ENCODE peak calls at places on chromosomes 1 and 21, in seven cellular contexts. One of them, this sample, is unnamed.

GRCh38 chr1:202291961-202292712 is 49.6 kb downstream of the UBE2T start:
- DNase-seq in T-helper 9 cell: no peak
- DNase-seq in stimulated activated CD8-positive, alpha-beta memory T cell treated with anti-CD3 and anti-CD28 coated beads, Interleukin-2, amount 100 ng/mL, for 1 hour: no peak
- DNase-seq in heart left ventricle: peak; percentile 71
- DNase-seq in A549: peak; percentile 68
- DNase-seq in M059J: peak; percentile 93
- DNase-seq in adrenal gland: peak; percentile 73
- DNase-seq in this sample: peak; percentile 95

GRCh38 chr21:42887321-42887720 is 5.8 kb upstream of the NDUFV3 start:
- DNase-seq in T-helper 9 cell: no peak
- DNase-seq in stimulated activated CD8-positive, alpha-beta memory T cell treated with anti-CD3 and anti-CD28 coated beads, Interleukin-2, amount 100 ng/mL, for 1 hour: no peak
- DNase-seq in heart left ventricle: no peak
- DNase-seq in A549: no peak
- DNase-seq in M059J: no peak
- DNase-seq in adrenal gland: no peak
- DNase-seq in this sample: no peak

GRCh38 chr1:203288351-203288894 is 16.9 kb upstream of the BTG2 start:
- DNase-seq in T-helper 9 cell: no peak
- DNase-seq in stimulated activated CD8-positive, alpha-beta memory T cell treated with anti-CD3 and anti-CD28 coated beads, Interleukin-2, amount 100 ng/mL, for 1 hour: no peak
- DNase-seq in heart left ventricle: no peak
- DNase-seq in A549: no peak
- DNase-seq in M059J: no peak
- DNase-seq in adrenal gland: no peak
- DNase-seq in this sample: no peak

GRCh38 chr1:10192263-10192662 is 18.1 kb upstream of the KIF1B start:
- DNase-seq in T-helper 9 cell: no peak
- DNase-seq in stimulated activated CD8-positive, alpha-beta memory T cell treated with anti-CD3 and anti-CD28 coated beads, Interleukin-2, amount 100 ng/mL, for 1 hour: no peak
- DNase-seq in heart left ventricle: no peak
- DNase-seq in A549: no peak
- DNase-seq in M059J: no peak
- DNase-seq in adrenal gland: no peak
- DNase-seq in this sample: no peak

GRCh38 chr21:26881504-26882228 is 36.5 kb upstream of the ADAMTS1 start:
- DNase-seq in T-helper 9 cell: no peak
- DNase-seq in stimulated activated CD8-positive, alpha-beta memory T cell treated with anti-CD3 and anti-CD28 coated beads, Interleukin-2, amount 100 ng/mL, for 1 hour: no peak
- DNase-seq in heart left ventricle: no peak
- DNase-seq in A549: no peak
- DNase-seq in M059J: no peak
- DNase-seq in adrenal gland: no peak
- DNase-seq in this sample: peak; percentile 16

GRCh38 chr1:159699653-159700052 is 14.7 kb downstream of the CRP start:
- DNase-seq in T-helper 9 cell: no peak
- DNase-seq in stimulated activated CD8-positive, alpha-beta memory T cell treated with anti-CD3 and anti-CD28 coated beads, Interleukin-2, amount 100 ng/mL, for 1 hour: no peak
- DNase-seq in heart left ventricle: no peak
- DNase-seq in A549: no peak
- DNase-seq in M059J: no peak
- DNase-seq in adrenal gland: no peak
- DNase-seq in this sample: no peak

GRCh38 chr21:33374080-33374873 is 28.9 kb upstream of the IFNGR2 start:
- DNase-seq in T-helper 9 cell: peak; percentile 32
- DNase-seq in stimulated activated CD8-positive, alpha-beta memory T cell treated with anti-CD3 and anti-CD28 coated beads, Interleukin-2, amount 100 ng/mL, for 1 hour: peak; percentile 24
- DNase-seq in heart left ventricle: no peak
- DNase-seq in A549: peak; percentile 33
- DNase-seq in M059J: peak; percentile 68
- DNase-seq in adrenal gland: peak; percentile 79
- DNase-seq in this sample: peak; percentile 49

GRCh38 chr1:240572328-240572727 is 39.6 kb downstream of the GREM2 start:
- DNase-seq in T-helper 9 cell: no peak
- DNase-seq in stimulated activated CD8-positive, alpha-beta memory T cell treated with anti-CD3 and anti-CD28 coated beads, Interleukin-2, amount 100 ng/mL, for 1 hour: no peak
- DNase-seq in heart left ventricle: no peak
- DNase-seq in A549: no peak
- DNase-seq in M059J: no peak
- DNase-seq in adrenal gland: no peak
- DNase-seq in this sample: no peak

GRCh38 chr1:14320518-14320917 is 278.0 kb upstream of the KAZN start:
- DNase-seq in T-helper 9 cell: no peak
- DNase-seq in stimulated activated CD8-positive, alpha-beta memory T cell treated with anti-CD3 and anti-CD28 coated beads, Interleukin-2, amount 100 ng/mL, for 1 hour: no peak
- DNase-seq in heart left ventricle: no peak
- DNase-seq in A549: no peak
- DNase-seq in M059J: peak; percentile 97
- DNase-seq in adrenal gland: no peak
- DNase-seq in this sample: peak; percentile 40

GRCh38 chr1:5991784-5992033 is 516 bp downstream of the NPHP4 start:
- DNase-seq in T-helper 9 cell: no peak
- DNase-seq in stimulated activated CD8-positive, alpha-beta memory T cell treated with anti-CD3 and anti-CD28 coated beads, Interleukin-2, amount 100 ng/mL, for 1 hour: no peak
- DNase-seq in heart left ventricle: no peak
- DNase-seq in A549: no peak
- DNase-seq in M059J: no peak
- DNase-seq in adrenal gland: no peak
- DNase-seq in this sample: no peak

GRCh38 chr1:248622491-248623106 is 12.3 kb downstream of the OR2T11 start:
- DNase-seq in T-helper 9 cell: no peak
- DNase-seq in stimulated activated CD8-positive, alpha-beta memory T cell treated with anti-CD3 and anti-CD28 coated beads, Interleukin-2, amount 100 ng/mL, for 1 hour: no peak
- DNase-seq in heart left ventricle: no peak
- DNase-seq in A549: peak; percentile 44
- DNase-seq in M059J: peak; percentile 25
- DNase-seq in adrenal gland: no peak
- DNase-seq in this sample: peak; percentile 45

GRCh38 chr21:38787461-38788274 is 18.1 kb upstream of the ETS2 start:
- DNase-seq in T-helper 9 cell: no peak
- DNase-seq in stimulated activated CD8-positive, alpha-beta memory T cell treated with anti-CD3 and anti-CD28 coated beads, Interleukin-2, amount 100 ng/mL, for 1 hour: no peak
- DNase-seq in heart left ventricle: no peak
- DNase-seq in A549: peak; percentile 79
- DNase-seq in M059J: peak; percentile 99
- DNase-seq in adrenal gland: peak; percentile 58
- DNase-seq in this sample: peak; percentile 98

GRCh38 chr1:58089898-58090535 is 456.5 kb downstream of the OMA1 start:
- DNase-seq in T-helper 9 cell: no peak
- DNase-seq in stimulated activated CD8-positive, alpha-beta memory T cell treated with anti-CD3 and anti-CD28 coated beads, Interleukin-2, amount 100 ng/mL, for 1 hour: no peak
- DNase-seq in heart left ventricle: no peak
- DNase-seq in A549: no peak
- DNase-seq in M059J: no peak
- DNase-seq in adrenal gland: no peak
- DNase-seq in this sample: no peak

GRCh38 chr21:17051054-17051453 is 461.8 kb upstream of the CXADR start:
- DNase-seq in T-helper 9 cell: no peak
- DNase-seq in stimulated activated CD8-positive, alpha-beta memory T cell treated with anti-CD3 and anti-CD28 coated beads, Interleukin-2, amount 100 ng/mL, for 1 hour: no peak
- DNase-seq in heart left ventricle: no peak
- DNase-seq in A549: no peak
- DNase-seq in M059J: peak; percentile 16
- DNase-seq in adrenal gland: peak; percentile 52
- DNase-seq in this sample: peak; percentile 17

GRCh38 chr1:37944091-37944763 is 2.6 kb downstream of the INPP5B start:
- DNase-seq in T-helper 9 cell: no peak
- DNase-seq in stimulated activated CD8-positive, alpha-beta memory T cell treated with anti-CD3 and anti-CD28 coated beads, Interleukin-2, amount 100 ng/mL, for 1 hour: no peak
- DNase-seq in heart left ventricle: no peak
- DNase-seq in A549: no peak
- DNase-seq in M059J: peak; percentile 58
- DNase-seq in adrenal gland: no peak
- DNase-seq in this sample: no peak

This sample was measured in RPMI7951.